ENCODE peak calls at places on chromosome 20, in nine cellular contexts. U is SK-N-SH, P is osteoblast, N is heart left ventricle, E is breast epithelium, A is A673, X is ascending aorta, S is psoas muscle, R is brain microvascular endothelial cell. B is an unnamed sample.

GRCh38 chr20:57106030-57106682 is 160.3 kb downstream of the BMP7 start:
- DNase-seq in E (no peak), S (no peak), U (peak), A (no peak), N (no peak), X (no peak), P (no peak), R (no peak), B (no peak)

GRCh38 chr20:23335521-23335920 is 15.1 kb upstream of the NXT1 start:
- DNase-seq in A (no peak), U (no peak), R (no peak), S (no peak), X (no peak), P (no peak), N (no peak), E (no peak), B (no peak)

GRCh38 chr20:43442310-43442880 is 15.3 kb upstream of the SRSF6 start:
- DNase-seq in N (no peak), R (no peak), P (peak), E (no peak), S (no peak), X (no peak), U (no peak), A (no peak), B (no peak)

GRCh38 chr20:48581167-48581566 is 246.6 kb downstream of the PREX1 start:
- DNase-seq in P (no peak), X (no peak), U (no peak), R (no peak), E (no peak), A (no peak), N (no peak), S (no peak), B (no peak)

GRCh38 chr20:25213566-25214415 is 18.3 kb downstream of the ENTPD6 start:
- DNase-seq in P (no peak), U (no peak), N (no peak), E (no peak), A (no peak), X (no peak), R (no peak), S (no peak), B (no peak)

GRCh38 chr20:42391807-42392206 is 773.6 kb upstream of the CHD6 start:
- DNase-seq in U (no peak), E (no peak), A (no peak), R (no peak), N (no peak), P (no peak), S (no peak), X (no peak), B (no peak)

GRCh38 chr20:15789083-15789482 is 784.2 kb downstream of the KIF16B start:
- DNase-seq in X (no peak), P (no peak), N (no peak), S (no peak), R (no peak), U (no peak), E (no peak), A (no peak), B (no peak)

GRCh38 chr20:17227669-17228623 is 1.1 kb downstream of the PCSK2 start:
- DNase-seq in E (no peak), N (no peak), R (no peak), X (no peak), U (peak), S (no peak), P (peak), A (peak), B (no peak)

GRCh38 chr20:44646023-44646640 is 5.4 kb downstream of the ADA start:
- DNase-seq in N (no peak), X (no peak), U (no peak), R (peak), A (peak), S (no peak), P (no peak), E (no peak), B (peak)

GRCh38 chr20:24163501-24163900 is 174.9 kb upstream of the GGTLC1 start:
- DNase-seq in E (no peak), S (no peak), X (no peak), A (no peak), P (no peak), N (no peak), U (no peak), R (peak), B (peak)

GRCh38 chr20:25540273-25540672 is 45.1 kb downstream of the NINL start:
- DNase-seq in X (no peak), P (no peak), S (no peak), U (no peak), R (no peak), A (peak), N (no peak), E (no peak), B (peak)

GRCh38 chr20:17940447-17940971 is 28.1 kb downstream of the SNX5 start:
- DNase-seq in P (no peak), A (no peak), X (no peak), R (no peak), E (no peak), U (no peak), S (no peak), N (no peak), B (no peak)

GRCh38 chr20:10357974-10358373 is 76.0 kb downstream of the MKKS start:
- DNase-seq in N (no peak), E (no peak), A (peak), R (no peak), S (no peak), X (no peak), U (peak), P (no peak), B (no peak)

GRCh38 chr20:8673116-8673515 is 395.8 kb upstream of the PLCB4 start:
- DNase-seq in S (no peak), P (no peak), N (no peak), U (no peak), R (no peak), E (no peak), A (no peak), X (no peak), B (no peak)

GRCh38 chr20:24859539-24859938 is 89.5 kb upstream of the CST7 start:
- DNase-seq in E (no peak), A (no peak), X (no peak), U (no peak), N (no peak), P (peak), R (no peak), S (no peak), B (no peak)

GRCh38 chr20:63553251-63553932 is 567 bp upstream of the FNDC11 start:
- DNase-seq in N (peak), S (peak), P (peak), X (no peak), R (peak), U (peak), E (peak), A (peak), B (peak)

GRCh38 chr20:56463428-56463827 is 5.0 kb upstream of the RTF2 start:
- DNase-seq in N (no peak), E (no peak), A (no peak), X (no peak), R (no peak), U (no peak), S (no peak), P (no peak), B (no peak)

GRCh38 chr20:14860410-14860814 is 523.0 kb upstream of the FLRT3 start:
- DNase-seq in S (no peak), X (no peak), E (no peak), A (no peak), P (no peak), N (no peak), U (no peak), R (no peak), B (no peak)

GRCh38 chr20:19786311-19786710 is 28.3 kb downstream of the RIN2 start:
- DNase-seq in U (no peak), S (no peak), A (peak), E (peak), R (peak), P (no peak), X (no peak), N (peak), B (peak)

GRCh38 chr20:24741673-24742072 is 207.4 kb upstream of the CST7 start:
- DNase-seq in A (no peak), U (no peak), R (no peak), E (no peak), S (no peak), P (no peak), N (no peak), X (no peak), B (no peak)

GRCh38 chr20:44883214-44883902 is 2.1 kb upstream of the YWHAB start:
- DNase-seq in X (no peak), U (no peak), S (no peak), A (no peak), N (no peak), P (no peak), E (no peak), R (no peak), B (no peak)

GRCh38 chr20:54208492-54209044 is 681 bp downstream of the PFDN4 start:
- DNase-seq in A (peak), R (peak), N (no peak), P (peak), E (no peak), S (no peak), X (no peak), U (peak), B (peak)

GRCh38 chr20:48621256-48622078 is 206.3 kb downstream of the PREX1 start:
- DNase-seq in A (no peak), N (no peak), X (no peak), P (peak), U (no peak), E (no peak), S (peak), R (peak), B (no peak)

GRCh38 chr20:33667245-33668086 is 723 bp downstream of the ACTL10 start:
- DNase-seq in A (peak), R (peak), X (no peak), U (peak), S (peak), E (peak), N (peak), P (peak), B (no peak)

GRCh38 chr20:57031867-57032355 is 234.5 kb downstream of the BMP7 start:
- DNase-seq in P (no peak), R (no peak), X (no peak), N (no peak), S (no peak), A (no peak), U (no peak), E (no peak), B (peak)

GRCh38 chr20:17177341-17177740 is 49.5 kb upstream of the PCSK2 start:
- DNase-seq in U (no peak), N (no peak), X (no peak), S (no peak), A (no peak), E (no peak), P (no peak), R (no peak), B (no peak)

GRCh38 chr20:37776049-37776448 is 82.2 kb downstream of the CTNNBL1 start:
- DNase-seq in R (no peak), S (no peak), E (no peak), N (no peak), P (no peak), U (no peak), A (no peak), X (no peak), B (no peak)

GRCh38 chr20:24968278-24968677 is 19.2 kb downstream of the CST7 start:
- DNase-seq in U (no peak), S (no peak), A (no peak), X (no peak), N (no peak), P (no peak), R (no peak), E (no peak), B (no peak)

GRCh38 chr20:3068986-3069900 is 2.2 kb upstream of the OXT start:
- DNase-seq in U (no peak), R (peak), X (no peak), P (peak), N (no peak), S (no peak), E (no peak), A (no peak), B (no peak)
- TF ChIP-seq CTCF in U (no peak), R (peak), X (no peak), P (no peak), N (no peak), S (peak), E (no peak), A (peak), B (no peak)

GRCh38 chr20:36155991-36156390 is 1.5 kb downstream of the EPB41L1 start:
- DNase-seq in S (peak), A (no peak), U (no peak), X (no peak), R (no peak), P (peak), N (no peak), E (no peak), B (no peak)
- H3K4me3 ChIP-seq in S (peak), A (no peak), U (no peak), X (peak), R (no peak), P (no peak), N (no peak), E (no peak), B (no peak)

DNA sequence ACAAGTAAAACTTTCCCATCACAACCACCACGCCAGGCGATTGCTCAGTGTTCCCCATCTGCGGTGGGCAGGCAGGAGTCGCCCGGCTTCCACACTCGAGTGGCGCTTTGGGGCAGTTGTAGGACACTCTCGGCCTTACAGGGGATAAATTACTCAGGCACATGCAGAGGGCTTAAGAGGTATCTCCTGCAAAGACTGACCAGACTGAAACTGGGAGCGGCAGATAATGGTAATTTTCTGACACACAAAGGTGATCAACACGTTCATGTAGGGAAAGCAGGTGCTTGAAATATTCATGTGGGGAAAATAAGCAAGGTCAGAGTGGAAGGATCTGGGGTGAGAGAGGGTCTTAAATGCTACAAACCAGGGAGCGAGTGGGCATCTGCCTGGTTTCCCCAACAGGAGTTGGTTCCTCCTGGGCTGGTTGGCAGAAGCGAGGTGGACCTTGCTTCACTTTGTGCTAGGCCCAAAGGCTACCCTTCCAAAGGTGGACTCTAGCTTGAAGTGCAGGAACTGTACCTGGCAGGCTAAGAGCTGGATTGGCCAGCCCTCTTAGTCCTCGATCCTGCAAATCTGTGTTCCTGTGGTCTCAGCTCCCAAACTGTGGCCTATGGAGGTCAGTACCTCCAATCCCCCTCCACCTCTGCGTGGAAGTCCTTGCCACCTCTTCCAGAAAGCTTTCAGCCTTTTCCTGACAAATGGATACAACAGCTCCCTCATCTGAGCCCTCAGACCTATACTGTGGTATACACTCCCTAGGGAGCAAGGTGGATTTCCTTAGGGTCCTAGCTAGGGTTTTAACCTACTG is 16.7 kb downstream of the PLAGL2 start:
- DNase-seq in A (no peak), N (no peak), S (no peak), U (peak), R (no peak), X (no peak), E (no peak), P (peak), B (no peak)
- TF ChIP-seq CTCF in A (no peak), N (no peak), S (no peak), U (no peak), R (no peak), X (no peak), E (no peak), P (no peak), B (no peak)

DNA sequence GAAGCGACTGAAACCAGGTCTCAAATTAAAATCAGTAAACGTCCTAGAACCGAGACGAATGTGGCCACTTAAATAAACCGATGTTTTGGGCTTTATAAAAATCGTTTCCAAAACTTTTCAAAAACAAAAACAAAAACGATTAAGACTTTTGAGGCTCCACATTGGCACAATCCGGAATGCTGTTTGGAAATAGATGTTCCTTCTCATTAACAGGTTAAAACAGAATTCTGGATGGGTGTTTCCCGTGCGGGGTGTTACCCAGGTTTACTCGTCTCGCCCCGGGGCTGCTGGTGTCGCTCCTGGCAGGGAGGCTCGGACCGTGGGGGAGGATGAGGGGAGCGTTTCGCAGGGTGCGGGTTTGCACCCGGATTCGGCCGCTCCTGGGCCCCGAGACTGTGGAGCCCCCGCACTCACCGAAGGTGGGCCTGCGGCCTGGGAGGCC is 1.2 kb downstream of the GATA5 start:
- DNase-seq in E (no peak), N (no peak), X (no peak), U (no peak), R (no peak), S (no peak), P (no peak), A (no peak), B (no peak)
- H3K4me3 ChIP-seq in E (no peak), N (peak), X (peak), U (no peak), R (no peak), S (peak), P (no peak), A (no peak), B (no peak)

GRCh38 chr20:50372770-50373088 is 137.5 kb upstream of the PTPN1 start:
- DNase-seq in U (no peak), X (no peak), A (no peak), N (no peak), E (no peak), S (no peak), P (no peak), R (no peak), B (no peak)
- TF ChIP-seq CTCF in U (no peak), X (no peak), A (no peak), N (no peak), E (no peak), S (no peak), P (no peak), R (no peak), B (no peak)

DNA sequence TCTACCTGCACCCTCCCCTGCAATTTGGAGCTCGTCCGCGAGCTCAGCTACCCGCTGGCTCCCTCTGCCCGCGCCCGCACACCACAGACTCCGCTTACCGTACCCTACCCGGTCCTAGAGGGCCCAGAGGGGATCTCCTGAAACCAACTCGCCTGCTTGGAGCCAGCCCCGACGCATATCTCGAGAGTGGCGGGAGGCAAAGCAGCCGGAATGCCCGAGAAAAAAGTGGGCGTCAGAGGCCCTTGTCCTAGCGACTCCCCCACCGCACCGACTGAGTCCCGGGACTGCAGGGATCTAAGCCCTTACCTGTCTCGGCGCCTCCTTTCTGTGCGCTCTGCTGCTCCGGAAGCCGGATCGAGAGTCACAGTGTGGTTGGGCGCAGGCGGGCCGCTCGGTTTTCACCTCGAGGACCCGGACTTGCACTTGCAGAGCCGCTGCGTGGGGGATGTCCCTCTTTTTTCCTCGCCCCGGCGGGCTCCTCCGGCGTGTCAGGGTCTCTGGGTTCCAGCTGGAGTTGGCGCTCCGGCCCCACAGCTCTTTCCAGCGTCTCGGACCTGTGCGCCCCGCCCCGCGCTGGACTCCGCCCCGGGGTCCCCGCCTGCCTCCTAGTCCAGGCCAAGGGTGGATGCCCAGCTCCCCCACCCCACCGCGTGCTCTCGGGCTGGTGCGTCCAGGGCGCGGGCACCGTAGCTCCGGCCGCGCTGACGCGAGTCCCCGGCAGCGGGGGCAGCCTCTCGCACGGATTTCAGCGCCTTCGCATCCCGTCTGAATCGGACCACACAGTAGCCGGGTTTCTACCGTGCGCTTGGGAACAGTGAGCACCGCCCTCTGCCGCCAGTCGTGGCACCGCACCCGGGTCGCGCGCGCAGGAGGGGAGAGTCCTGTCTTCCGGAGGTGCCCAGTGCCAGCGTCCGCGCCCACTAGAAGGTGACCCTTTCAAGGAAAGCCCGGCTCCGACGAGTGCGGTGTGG is at the start of gene PROKR2:
- DNase-seq in S (no peak), E (no peak), U (peak), P (peak), R (no peak), X (no peak), N (no peak), A (peak), B (no peak)
- H3K4me3 ChIP-seq in S (no peak), E (no peak), U (peak), P (no peak), R (no peak), X (no peak), N (no peak), A (peak), B (no peak)